ENCODE peak calls at places on chromosomes 16 and 17, in eight cellular contexts. One of them, this sample, is unnamed. For H3K9me3, the result is how much of the 10 kb centered on the place peaks cover.

GRCh38 chr17:77266891-77267341 is 126.1 kb downstream of the SEC14L1 start:
- DNase-seq in breast epithelium: no peak
- DNase-seq in CD8-positive, alpha-beta T cell: no peak
- DNase-seq in body of pancreas: no peak
- DNase-seq in H9: peak
- DNase-seq in cardiac muscle cell: no peak
- DNase-seq in heart right ventricle: no peak
- DNase-seq in left ventricle myocardium inferior: no peak
- DNase-seq in this sample: no peak

GRCh38 chr16:69823831-69824563 is 61.9 kb downstream of the WWP2 start:
- DNase-seq in CD8-positive, alpha-beta T cell: no peak
- DNase-seq in breast epithelium: no peak
- DNase-seq in left ventricle myocardium inferior: peak
- DNase-seq in heart right ventricle: peak
- DNase-seq in cardiac muscle cell: no peak
- DNase-seq in body of pancreas: peak
- DNase-seq in H9: no peak
- DNase-seq in this sample: no peak

GRCh38 chr17:43879723-43880419 is 27.5 kb downstream of the MPP2 start:
- DNase-seq in heart right ventricle: no peak
- DNase-seq in CD8-positive, alpha-beta T cell: no peak
- DNase-seq in body of pancreas: no peak
- DNase-seq in left ventricle myocardium inferior: no peak
- DNase-seq in breast epithelium: no peak
- DNase-seq in H9: no peak
- DNase-seq in cardiac muscle cell: no peak
- DNase-seq in this sample: no peak

GRCh38 chr16:87744750-87745514 is 20.9 kb downstream of the KLHDC4 start:
- DNase-seq in cardiac muscle cell: no peak
- DNase-seq in body of pancreas: no peak
- DNase-seq in CD8-positive, alpha-beta T cell: no peak
- DNase-seq in heart right ventricle: no peak
- DNase-seq in left ventricle myocardium inferior: no peak
- DNase-seq in H9: no peak
- DNase-seq in breast epithelium: no peak
- DNase-seq in this sample: no peak

GRCh38 chr16:22235839-22236745 is 30.0 kb downstream of the EEF2K start:
- DNase-seq in breast epithelium: no peak
- DNase-seq in heart right ventricle: no peak
- DNase-seq in CD8-positive, alpha-beta T cell: no peak
- DNase-seq in H9: no peak
- DNase-seq in left ventricle myocardium inferior: peak
- DNase-seq in cardiac muscle cell: no peak
- DNase-seq in body of pancreas: peak
- DNase-seq in this sample: no peak

GRCh38 chr16:66382966-66383299 is 16.4 kb downstream of the CDH5 start:
- DNase-seq in heart right ventricle: no peak
- DNase-seq in left ventricle myocardium inferior: no peak
- DNase-seq in H9: no peak
- DNase-seq in cardiac muscle cell: peak
- DNase-seq in body of pancreas: no peak
- DNase-seq in CD8-positive, alpha-beta T cell: no peak
- DNase-seq in breast epithelium: no peak
- DNase-seq in this sample: no peak

GRCh38 chr17:82548681-82549303 is 29.3 kb downstream of the FOXK2 start:
- DNase-seq in left ventricle myocardium inferior: peak
- DNase-seq in CD8-positive, alpha-beta T cell: no peak
- DNase-seq in cardiac muscle cell: no peak
- DNase-seq in H9: no peak
- DNase-seq in heart right ventricle: no peak
- DNase-seq in body of pancreas: no peak
- DNase-seq in breast epithelium: no peak
- DNase-seq in this sample: peak

GRCh38 chr17:17824780-17825614 is 11.8 kb downstream of the SREBF1 start:
- DNase-seq in heart right ventricle: no peak
- DNase-seq in cardiac muscle cell: no peak
- DNase-seq in CD8-positive, alpha-beta T cell: no peak
- DNase-seq in left ventricle myocardium inferior: no peak
- DNase-seq in H9: peak
- DNase-seq in breast epithelium: no peak
- DNase-seq in body of pancreas: peak
- DNase-seq in this sample: no peak

GRCh38 chr16:2910441-2910840 is 1.3 kb upstream of the FLYWCH1 start:
- DNase-seq in H9: no peak
- DNase-seq in left ventricle myocardium inferior: no peak
- DNase-seq in cardiac muscle cell: no peak
- DNase-seq in heart right ventricle: no peak
- DNase-seq in CD8-positive, alpha-beta T cell: no peak
- DNase-seq in body of pancreas: no peak
- DNase-seq in breast epithelium: no peak
- DNase-seq in this sample: no peak

GRCh38 chr16:53052519-53053501 is at the start of gene CHD9NB:
- DNase-seq in cardiac muscle cell: no peak
- DNase-seq in CD8-positive, alpha-beta T cell: no peak
- DNase-seq in left ventricle myocardium inferior: no peak
- DNase-seq in heart right ventricle: no peak
- DNase-seq in breast epithelium: peak
- DNase-seq in body of pancreas: peak
- DNase-seq in H9: no peak
- DNase-seq in this sample: peak

GRCh38 chr17:32461853-32462617 is 17.7 kb downstream of the PSMD11 start:
- DNase-seq in heart right ventricle: no peak
- DNase-seq in H9: peak
- DNase-seq in breast epithelium: no peak
- DNase-seq in left ventricle myocardium inferior: no peak
- DNase-seq in body of pancreas: peak
- DNase-seq in cardiac muscle cell: peak
- DNase-seq in CD8-positive, alpha-beta T cell: peak
- DNase-seq in this sample: no peak

GRCh38 chr17:59378621-59379194 is 47.3 kb downstream of the YPEL2 start:
- DNase-seq in breast epithelium: no peak
- DNase-seq in body of pancreas: no peak
- DNase-seq in CD8-positive, alpha-beta T cell: no peak
- DNase-seq in H9: no peak
- DNase-seq in cardiac muscle cell: no peak
- DNase-seq in left ventricle myocardium inferior: no peak
- DNase-seq in heart right ventricle: no peak
- DNase-seq in this sample: no peak

GRCh38 chr16:19116711-19117449 is 3.1 kb downstream of the ITPRIPL2 start:
- DNase-seq in CD8-positive, alpha-beta T cell: no peak
- DNase-seq in heart right ventricle: no peak
- DNase-seq in cardiac muscle cell: no peak
- DNase-seq in left ventricle myocardium inferior: no peak
- DNase-seq in body of pancreas: no peak
- DNase-seq in breast epithelium: peak
- DNase-seq in H9: no peak
- DNase-seq in this sample: no peak

GRCh38 chr17:2172447-2172938 is 117.6 kb downstream of the HIC1 start:
- DNase-seq in CD8-positive, alpha-beta T cell: no peak
- DNase-seq in H9: no peak
- DNase-seq in left ventricle myocardium inferior: peak
- DNase-seq in body of pancreas: peak
- DNase-seq in heart right ventricle: peak
- DNase-seq in breast epithelium: no peak
- DNase-seq in cardiac muscle cell: no peak
- DNase-seq in this sample: peak

GRCh38 chr17:61416540-61417363 is 17.1 kb downstream of the TBX2 start:
- DNase-seq in left ventricle myocardium inferior: peak
- DNase-seq in H9: peak
- DNase-seq in breast epithelium: peak
- DNase-seq in heart right ventricle: peak
- DNase-seq in CD8-positive, alpha-beta T cell: peak
- DNase-seq in cardiac muscle cell: peak
- DNase-seq in body of pancreas: peak
- DNase-seq in this sample: peak

GRCh38 chr17:16465861-16466338 is 26.1 kb downstream of the LRRC75A start:
- DNase-seq in breast epithelium: no peak
- DNase-seq in H9: peak
- DNase-seq in CD8-positive, alpha-beta T cell: no peak
- DNase-seq in heart right ventricle: no peak
- DNase-seq in cardiac muscle cell: no peak
- DNase-seq in body of pancreas: peak
- DNase-seq in left ventricle myocardium inferior: peak
- DNase-seq in this sample: no peak

GRCh38 chr16:67518676-67519075 is 10.0 kb upstream of the RIPOR1 start:
- DNase-seq in CD8-positive, alpha-beta T cell: no peak
- DNase-seq in heart right ventricle: no peak
- DNase-seq in breast epithelium: no peak
- DNase-seq in left ventricle myocardium inferior: no peak
- DNase-seq in H9: no peak
- DNase-seq in cardiac muscle cell: no peak
- DNase-seq in body of pancreas: no peak
- DNase-seq in this sample: no peak
- TF ChIP-seq CTCF in CD8-positive, alpha-beta T cell: no peak
- TF ChIP-seq CTCF in heart right ventricle: no peak
- TF ChIP-seq CTCF in breast epithelium: no peak
- TF ChIP-seq CTCF in left ventricle myocardium inferior: no peak
- TF ChIP-seq CTCF in H9: no peak
- TF ChIP-seq CTCF in cardiac muscle cell: no peak
- TF ChIP-seq CTCF in body of pancreas: no peak
- TF ChIP-seq CTCF in this sample: no peak

GRCh38 chr17:22142091-22142490 is 449.8 kb downstream of the KCNJ18 start:
- DNase-seq in left ventricle myocardium inferior: no peak
- DNase-seq in CD8-positive, alpha-beta T cell: no peak
- DNase-seq in body of pancreas: no peak
- DNase-seq in breast epithelium: no peak
- DNase-seq in heart right ventricle: no peak
- DNase-seq in H9: no peak
- DNase-seq in cardiac muscle cell: no peak
- DNase-seq in this sample: no peak

DNA sequence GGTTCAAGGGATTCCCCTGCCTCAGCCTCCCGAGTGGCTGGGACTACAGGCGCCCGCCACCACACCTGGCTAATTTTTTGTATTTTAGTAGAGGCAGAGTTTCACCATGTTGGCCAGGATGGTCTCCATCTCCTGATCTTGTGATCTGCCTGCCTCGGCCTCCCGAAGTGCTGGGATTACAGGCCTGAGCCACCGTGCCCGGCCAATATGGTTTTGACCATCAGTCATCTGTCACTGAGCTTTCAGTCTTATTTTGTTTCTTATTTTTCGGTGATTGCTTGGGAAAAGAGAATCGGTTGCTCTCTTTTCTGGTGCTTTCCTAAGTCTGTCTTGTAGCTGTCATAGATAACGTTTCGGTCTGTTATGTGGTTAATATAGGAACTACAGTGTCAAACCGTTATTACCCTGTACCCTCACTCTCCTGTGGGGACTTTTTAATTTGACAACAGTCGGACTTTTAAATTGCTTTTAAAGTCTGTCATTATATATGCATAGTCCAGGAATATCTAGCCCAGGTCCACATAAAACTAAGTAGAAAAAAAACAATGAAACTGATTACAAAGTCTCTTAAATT is 453.4 kb downstream of the KCNJ18 start:
- DNase-seq in CD8-positive, alpha-beta T cell: no peak
- DNase-seq in body of pancreas: no peak
- DNase-seq in H9: no peak
- DNase-seq in cardiac muscle cell: no peak
- DNase-seq in heart right ventricle: no peak
- DNase-seq in breast epithelium: no peak
- DNase-seq in left ventricle myocardium inferior: no peak
- DNase-seq in this sample: no peak
- H3K9me3 ChIP-seq in CD8-positive, alpha-beta T cell: under half
- H3K9me3 ChIP-seq in body of pancreas: under half
- H3K9me3 ChIP-seq in H9: half or more
- H3K9me3 ChIP-seq in cardiac muscle cell: under half
- H3K9me3 ChIP-seq in heart right ventricle: under half
- H3K9me3 ChIP-seq in breast epithelium: under half
- H3K9me3 ChIP-seq in left ventricle myocardium inferior: under half
- H3K9me3 ChIP-seq in this sample: under half

DNA sequence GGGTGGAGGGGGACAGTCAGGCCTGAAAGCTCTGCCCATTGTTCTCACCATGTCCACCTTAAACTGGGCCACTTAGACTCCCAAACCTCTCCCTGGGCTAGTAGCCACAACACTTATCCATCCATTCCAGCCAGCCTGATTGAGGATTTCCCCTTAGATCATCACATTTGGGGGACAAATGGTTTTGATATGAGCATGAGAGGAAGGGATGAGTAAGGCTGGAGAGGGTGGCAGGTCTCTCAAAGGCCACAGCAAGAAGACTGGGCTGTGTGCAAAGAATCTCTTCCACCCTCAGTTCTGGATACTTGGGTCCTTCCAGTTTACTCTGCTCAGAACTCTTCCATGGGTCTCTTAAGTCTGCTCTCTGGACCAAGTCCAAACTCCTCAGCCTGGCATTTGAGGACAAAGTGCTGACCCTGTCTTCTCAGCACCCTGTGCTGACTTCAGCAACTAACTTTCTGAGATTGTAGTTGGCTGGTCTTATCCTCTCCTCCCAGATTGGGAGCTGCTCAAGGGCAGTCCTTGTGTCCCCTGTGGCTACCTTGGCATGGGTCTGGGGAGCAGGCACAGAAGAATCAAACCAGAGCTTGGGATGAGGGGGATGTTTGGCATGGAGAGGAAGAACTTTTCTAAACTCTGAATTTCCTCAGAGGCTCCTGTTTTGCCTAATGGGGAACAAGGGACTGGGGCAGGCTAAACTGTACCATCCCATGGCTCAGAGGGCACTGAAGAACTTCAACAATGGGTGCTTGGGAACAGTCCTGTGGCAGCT is 3.2 kb upstream of the NFATC3 start:
- DNase-seq in breast epithelium: no peak
- DNase-seq in cardiac muscle cell: no peak
- DNase-seq in left ventricle myocardium inferior: no peak
- DNase-seq in CD8-positive, alpha-beta T cell: no peak
- DNase-seq in H9: no peak
- DNase-seq in body of pancreas: no peak
- DNase-seq in heart right ventricle: no peak
- DNase-seq in this sample: no peak
- H3K27ac ChIP-seq in breast epithelium: peak
- H3K27ac ChIP-seq in cardiac muscle cell: no peak
- H3K27ac ChIP-seq in left ventricle myocardium inferior: peak
- H3K27ac ChIP-seq in CD8-positive, alpha-beta T cell: peak
- H3K27ac ChIP-seq in H9: no peak
- H3K27ac ChIP-seq in body of pancreas: no peak
- H3K27ac ChIP-seq in heart right ventricle: peak
- H3K27ac ChIP-seq in this sample: no peak

GRCh38 chr17:53186004-53186403 is 636.7 kb upstream of the KIF2B start:
- DNase-seq in left ventricle myocardium inferior: no peak
- DNase-seq in H9: no peak
- DNase-seq in cardiac muscle cell: peak
- DNase-seq in body of pancreas: no peak
- DNase-seq in breast epithelium: no peak
- DNase-seq in heart right ventricle: no peak
- DNase-seq in CD8-positive, alpha-beta T cell: no peak
- DNase-seq in this sample: no peak

GRCh38 chr17:53193044-53193443 is 629.7 kb upstream of the KIF2B start:
- DNase-seq in CD8-positive, alpha-beta T cell: no peak
- DNase-seq in body of pancreas: no peak
- DNase-seq in heart right ventricle: no peak
- DNase-seq in breast epithelium: no peak
- DNase-seq in H9: no peak
- DNase-seq in left ventricle myocardium inferior: no peak
- DNase-seq in cardiac muscle cell: no peak
- DNase-seq in this sample: no peak

DNA sequence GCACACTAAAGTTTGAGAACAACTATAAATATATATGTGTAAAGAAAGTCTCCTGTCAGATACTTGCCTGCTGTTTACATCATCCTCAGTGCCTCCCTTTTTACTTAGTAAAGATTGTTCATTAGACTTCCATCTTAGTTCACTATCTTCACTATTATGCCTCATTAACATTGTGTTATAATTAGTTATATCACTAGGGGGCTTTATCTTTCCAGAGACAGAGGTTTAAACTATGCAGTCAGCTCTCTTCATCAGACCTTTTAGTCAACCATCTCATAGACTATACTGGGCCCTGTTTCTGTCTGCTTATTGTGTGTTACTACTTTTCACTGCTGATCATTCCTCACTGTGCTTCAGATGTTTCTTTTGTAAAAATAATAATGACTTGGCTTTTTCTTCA is 630.8 kb upstream of the KIF2B start:
- DNase-seq in H9: no peak
- DNase-seq in left ventricle myocardium inferior: no peak
- DNase-seq in breast epithelium: no peak
- DNase-seq in CD8-positive, alpha-beta T cell: no peak
- DNase-seq in cardiac muscle cell: peak
- DNase-seq in body of pancreas: no peak
- DNase-seq in heart right ventricle: no peak
- DNase-seq in this sample: no peak
- TF ChIP-seq CTCF in H9: peak
- TF ChIP-seq CTCF in left ventricle myocardium inferior: no peak
- TF ChIP-seq CTCF in breast epithelium: no peak
- TF ChIP-seq CTCF in CD8-positive, alpha-beta T cell: no peak
- TF ChIP-seq CTCF in cardiac muscle cell: no peak
- TF ChIP-seq CTCF in body of pancreas: no peak
- TF ChIP-seq CTCF in heart right ventricle: no peak
- TF ChIP-seq CTCF in this sample: no peak

This sample was measured in lung.